ENCODE peak calls at places on chromosomes 7 and 10, in four cellular contexts. I, F, P and W are unnamed samples.

GRCh38 chr10:132113206-132113605 is 47.5 kb downstream of the JAKMIP3 start:
- DNase-seq in I (no peak), F (no peak), P (no peak), W (no peak)

GRCh38 chr10:60728056-60728455 is 50.2 kb upstream of the CDK1 start:
- DNase-seq in I (no peak), F (no peak), P (no peak), W (no peak)

GRCh38 chr7:4683884-4684565 is 1.9 kb downstream of the FOXK1 start:
- DNase-seq in I (peak), F (no peak), P (no peak), W (no peak)

GRCh38 chr7:139895141-139895829 is 66.2 kb downstream of the TBXAS1 start:
- DNase-seq in I (no peak), F (no peak), P (no peak), W (no peak)

GRCh38 chr10:794382-794956 is 105.0 kb upstream of the DIP2C start:
- DNase-seq in I (peak), F (no peak), P (no peak), W (no peak)

GRCh38 chr10:114632869-114633715 is 25.0 kb downstream of the ABLIM1 start:
- DNase-seq in I (peak), F (no peak), P (no peak), W (peak)

GRCh38 chr10:128000660-128001059 is 93.8 kb downstream of the PTPRE start:
- DNase-seq in I (no peak), F (no peak), P (no peak), W (no peak)

GRCh38 chr10:67602268-67602950 is 93.6 kb downstream of the CTNNA3 start:
- DNase-seq in I (no peak), F (no peak), P (no peak), W (no peak)

GRCh38 chr7:30879139-30880089 is 32.2 kb upstream of the AQP1 start:
- DNase-seq in I (no peak), F (peak), P (no peak), W (no peak)

GRCh38 chr7:80498481-80499349 is 13.1 kb downstream of the GNAT3 start:
- DNase-seq in I (no peak), F (no peak), P (no peak), W (no peak)

GRCh38 chr7:100472854-100473499 is 6.0 kb downstream of the TSC22D4 start:
- DNase-seq in I (no peak), F (no peak), P (peak), W (no peak)

GRCh38 chr7:118068-118802 is 74.1 kb upstream of the FAM20C start:
- DNase-seq in I (no peak), F (no peak), P (no peak), W (no peak)

GRCh38 chr10:132443605-132443997 is 46.6 kb downstream of the PWWP2B start:
- DNase-seq in I (no peak), F (no peak), P (peak), W (peak)

GRCh38 chr10:92826504-92826903 is 21.8 kb upstream of the EXOC6 start:
- DNase-seq in I (no peak), F (no peak), P (no peak), W (no peak)

GRCh38 chr7:157792954-157793353 is 456.1 kb downstream of the DNAJB6 start:
- DNase-seq in I (no peak), F (no peak), P (no peak), W (no peak)

GRCh38 chr10:68212721-68213352 is 19.1 kb downstream of the ATOH7 start:
- DNase-seq in I (peak), F (no peak), P (peak), W (no peak)

GRCh38 chr7:192035-192649 is at the start of gene FAM20C:
- DNase-seq in I (no peak), F (peak), P (peak), W (peak)

GRCh38 chr10:96321822-96322221 is 17.6 kb downstream of the DNTT start:
- DNase-seq in I (no peak), F (peak), P (no peak), W (no peak)

GRCh38 chr7:122887198-122887597 is 938 bp upstream of the CADPS2 start:
- DNase-seq in I (peak), F (peak), P (peak), W (peak)

GRCh38 chr7:151381333-151382078 is 28.3 kb downstream of the WDR86 start:
- DNase-seq in I (no peak), F (peak), P (no peak), W (no peak)

GRCh38 chr7:108875139-108875538 is 305.5 kb downstream of the DNAJB9 start:
- DNase-seq in I (no peak), F (peak), P (peak), W (no peak)

GRCh38 chr10:121460733-121461132 is 137.5 kb downstream of the FGFR2 start:
- DNase-seq in I (no peak), F (no peak), P (no peak), W (no peak)

GRCh38 chr7:94375167-94375566 is 19.5 kb upstream of the COL1A2 start:
- DNase-seq in I (no peak), F (peak), P (no peak), W (no peak)

GRCh38 chr10:61286695-61287094 is 166.5 kb downstream of the TMEM26 start:
- DNase-seq in I (no peak), F (no peak), P (no peak), W (no peak)

GRCh38 chr10:93554760-93555432 is 11.6 kb upstream of the FFAR4 start:
- DNase-seq in I (peak), F (peak), P (peak), W (peak)

GRCh38 chr7:322111-322671 is 32.2 kb downstream of the FOXL3 start:
- DNase-seq in I (no peak), F (peak), P (peak), W (peak)

GRCh38 chr10:125083576-125083920 is 76.8 kb downstream of the CTBP2 start:
- DNase-seq in I (no peak), F (no peak), P (no peak), W (peak)

DNA sequence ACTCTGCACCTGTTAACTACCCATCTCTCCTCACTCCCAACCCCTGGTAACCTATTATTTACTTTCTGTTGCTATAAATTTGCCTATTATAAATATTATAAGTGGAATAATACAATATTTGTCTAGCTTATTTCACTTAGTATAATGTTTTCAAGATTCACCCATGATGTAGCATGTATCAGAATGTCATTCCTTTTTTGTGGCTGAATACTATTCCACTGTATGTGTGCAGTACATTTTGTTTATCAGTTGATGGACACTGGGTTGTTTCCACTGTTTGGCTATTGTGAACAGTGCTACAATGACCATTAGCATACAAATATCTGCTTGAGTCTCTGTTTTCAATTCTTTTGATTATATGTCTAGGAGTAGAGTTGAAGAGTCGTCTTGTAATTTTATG is 92.8 kb upstream of the KAT6B start:
- DNase-seq in I (no peak), F (no peak), P (no peak), W (no peak)
- TF ChIP-seq MAX in I (no peak), F (no peak), P (no peak), W (no peak)

GRCh38 chr10:51397695-51398094 is 301.7 kb downstream of the CSTF2T start:
- DNase-seq in I (no peak), F (no peak), P (no peak), W (no peak)
- TF ChIP-seq NR3C1 in I (no peak), F (no peak), P (no peak), W (no peak)

DNA sequence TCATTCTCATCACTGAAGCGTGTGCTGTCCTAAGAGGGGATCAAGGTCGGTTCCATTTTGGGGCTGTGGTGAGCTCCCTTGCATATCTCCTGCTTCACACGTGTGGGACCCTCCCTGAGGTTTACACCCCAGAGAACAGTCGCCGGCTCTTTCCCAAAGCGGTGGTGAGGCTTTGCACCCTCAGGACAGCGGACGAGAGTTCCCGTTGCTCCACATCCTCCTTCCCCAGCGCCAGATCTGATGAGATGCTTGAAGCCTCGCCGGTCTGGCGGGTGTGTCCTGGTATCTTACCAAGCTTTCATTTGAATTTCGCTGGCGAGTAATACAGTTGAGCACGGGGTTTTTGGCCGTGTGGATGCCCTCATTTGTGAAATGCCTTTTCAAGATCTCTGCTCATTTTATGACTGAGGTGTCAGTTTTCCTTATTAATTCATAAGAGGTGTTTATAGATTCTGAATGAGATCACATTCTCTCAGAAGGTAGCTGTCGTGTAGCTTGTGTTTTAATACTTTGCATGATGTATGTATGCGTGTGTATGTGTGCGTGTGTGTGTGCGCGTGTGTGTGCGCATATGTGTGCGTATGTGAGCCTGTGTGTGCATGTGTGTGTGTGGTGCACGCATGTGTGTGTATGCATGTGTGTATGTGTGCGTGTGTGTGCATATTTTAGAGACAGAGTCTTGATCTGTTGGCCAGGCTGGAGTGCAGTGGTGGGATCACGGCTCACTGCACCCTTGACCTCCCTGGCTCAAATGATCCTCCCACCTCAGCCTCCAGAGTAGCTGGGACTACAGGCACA is 30.7 kb downstream of the ELFN1 start:
- DNase-seq in I (no peak), F (no peak), P (no peak), W (no peak)
- TF ChIP-seq MAX in I (no peak), F (no peak), P (no peak), W (no peak)

GRCh38 chr10:33790506-33791283 is 456.2 kb upstream of the NRP1 start:
- DNase-seq in I (no peak), F (no peak), P (no peak), W (no peak)

GRCh38 chr10:33795529-33795928 is 461.1 kb upstream of the NRP1 start:
- DNase-seq in I (no peak), F (no peak), P (no peak), W (no peak)

GRCh38 chr10:33793793-33794192 is 459.3 kb upstream of the NRP1 start:
- DNase-seq in I (no peak), F (no peak), P (no peak), W (no peak)

GRCh38 chr10:33791295-33791694 is 456.8 kb upstream of the NRP1 start:
- DNase-seq in I (peak), F (no peak), P (no peak), W (no peak)
- TF ChIP-seq NR3C1 in I (no peak), F (no peak), P (no peak), W (no peak)

DNA sequence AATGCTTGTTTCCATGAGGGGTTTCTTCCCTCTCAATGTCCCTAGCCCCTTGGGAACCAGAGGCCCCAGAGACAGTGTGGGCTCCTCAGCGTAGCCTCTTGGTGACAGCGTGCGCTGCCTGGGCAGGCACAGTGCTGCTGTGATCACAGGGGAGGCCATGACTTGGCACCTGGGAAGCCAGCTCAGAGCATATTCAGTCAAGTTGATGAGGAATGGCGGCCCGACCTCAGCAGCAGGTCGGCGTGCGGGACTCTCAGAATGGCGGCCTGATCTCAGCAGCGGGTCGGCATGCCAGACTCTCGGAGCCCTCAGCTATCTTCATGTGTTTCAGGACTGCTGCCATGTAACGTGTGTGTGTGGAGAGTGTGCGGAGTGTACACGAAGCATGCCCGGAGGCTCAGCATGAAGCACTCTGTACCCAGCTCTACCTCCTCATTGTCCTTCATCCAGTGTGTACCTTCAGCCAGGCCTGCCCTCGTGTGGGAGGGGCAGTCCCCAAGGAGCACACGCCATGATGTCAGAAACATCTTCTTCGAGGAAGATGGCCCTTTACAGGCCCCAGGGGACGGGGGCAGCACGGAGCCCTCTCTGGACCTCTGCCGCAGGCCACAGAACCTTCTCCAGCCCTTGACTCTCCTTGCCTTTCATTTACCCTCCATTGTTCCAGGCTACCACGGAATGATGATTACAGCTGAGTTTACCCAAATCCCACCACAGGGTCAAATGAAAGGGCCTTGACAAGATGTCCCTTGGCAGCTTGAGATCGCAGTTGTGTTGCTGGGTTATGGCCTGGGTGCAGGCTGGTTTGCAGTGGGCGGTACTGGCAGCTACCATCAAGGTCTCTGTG is 130.4 kb downstream of the SMURF1 start:
- DNase-seq in I (no peak), F (no peak), P (no peak), W (no peak)
- TF ChIP-seq MAX in I (no peak), F (no peak), P (no peak), W (no peak)

GRCh38 chr10:88892223-88892967 is 12.3 kb downstream of the STAMBPL1 start:
- DNase-seq in I (no peak), F (no peak), P (no peak), W (no peak)
- TF ChIP-seq NR3C1 in I (no peak), F (no peak), P (no peak), W (no peak)

DNA sequence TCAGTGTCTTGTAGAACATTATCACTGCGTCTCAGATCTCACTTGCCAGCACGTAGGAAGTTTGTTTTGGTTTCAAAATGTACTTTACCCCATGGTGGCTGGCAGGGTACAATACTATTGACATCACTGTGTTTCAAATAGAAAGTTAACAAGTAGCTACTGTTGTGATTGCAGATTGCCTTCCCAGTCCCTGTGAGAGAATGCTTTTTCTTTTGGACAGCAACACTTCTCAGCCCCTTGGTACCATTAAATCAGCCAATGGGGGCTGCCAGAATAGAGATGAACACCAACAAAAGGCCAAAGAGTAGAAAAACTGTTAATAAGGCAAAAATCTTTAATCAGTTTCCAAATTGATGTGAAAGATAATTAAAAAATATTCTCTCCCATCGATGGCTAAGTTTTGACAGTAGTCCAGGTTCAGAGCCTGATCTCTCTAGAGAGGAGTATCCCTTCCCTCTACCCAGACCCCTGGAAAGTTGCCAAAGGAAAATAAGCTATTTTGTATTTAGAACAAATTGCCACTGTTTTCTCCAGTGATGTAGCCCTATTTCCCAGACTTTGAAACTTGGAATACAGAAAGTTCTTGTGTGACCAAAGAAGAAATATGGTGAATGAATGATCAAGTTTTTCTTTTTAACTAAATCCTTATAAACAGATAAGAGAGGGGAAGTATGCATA is 34.9 kb downstream of the SMNDC1 start:
- DNase-seq in I (peak), F (no peak), P (no peak), W (no peak)
- TF ChIP-seq MAX in I (no peak), F (no peak), P (no peak), W (no peak)

DNA sequence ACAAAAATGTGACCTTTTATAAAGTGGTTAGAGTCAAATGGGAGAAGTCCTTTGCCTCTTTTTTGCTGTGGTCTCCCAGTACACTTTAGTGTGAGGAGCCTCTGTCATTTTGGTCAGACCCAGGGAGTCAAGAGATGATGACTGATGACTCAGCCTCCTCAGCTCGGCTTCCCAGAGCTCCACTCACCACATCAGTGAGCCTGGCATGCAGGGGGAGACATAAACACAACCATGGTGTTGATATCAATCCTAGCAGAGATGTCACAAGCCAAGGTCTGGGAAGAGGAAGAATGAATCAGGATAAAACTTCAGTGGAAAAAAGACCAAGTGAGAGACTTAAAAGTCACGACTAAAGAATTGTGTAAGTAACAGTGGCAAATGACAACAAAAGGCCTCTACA is 50.1 kb downstream of the TFAM start:
- DNase-seq in I (peak), F (no peak), P (no peak), W (peak)
- TF ChIP-seq NR3C1 in I (no peak), F (no peak), P (no peak), W (no peak)

GRCh38 chr7:79453558-79454324 is at the start of gene MAGI2:
- DNase-seq in I (peak), F (peak), P (no peak), W (no peak)
- TF ChIP-seq MAX in I (no peak), F (peak), P (no peak), W (no peak)

GRCh38 chr10:47458466-47459154 is 25.3 kb downstream of the ANXA8 start:
- DNase-seq in I (no peak), F (no peak), P (no peak), W (no peak)
- TF ChIP-seq NR3C1 in I (no peak), F (no peak), P (no peak), W (no peak)